ENCODE peak calls at places on chromosomes 16 and 17, in six cellular contexts. N, I, M, F, V and X are unnamed samples.

GRCh38 chr17:77769215-77769614 is 189.3 kb upstream of the TNRC6C start:
- DNase-seq in M (no peak), F (no peak), N (no peak), I (no peak), V (no peak), X (no peak)

GRCh38 chr17:67157732-67158639 is 87.0 kb downstream of the HELZ start:
- DNase-seq in N (no peak), V (no peak), F (peak; percentile 43), M (no peak), I (no peak), X (no peak)

GRCh38 chr17:31798205-31798724 is 60.8 kb downstream of the COPRS start:
- DNase-seq in I (no peak), F (no peak), V (no peak), N (no peak), M (no peak), X (no peak)

GRCh38 chr17:77131919-77132318 is 8.8 kb upstream of the SEC14L1 start:
- DNase-seq in F (no peak), M (no peak), I (no peak), V (no peak), N (peak; percentile 60), X (no peak)

GRCh38 chr17:40598928-40599627 is 33.8 kb upstream of the CCR7 start:
- DNase-seq in N (no peak), F (no peak), I (no peak), V (no peak), M (peak; percentile 76), X (peak; percentile 70)

GRCh38 chr17:82551779-82552457 is 32.4 kb downstream of the FOXK2 start:
- DNase-seq in V (peak; percentile 24), M (peak; percentile 78), I (peak; percentile 76), F (peak; percentile 53), N (peak; percentile 81), X (peak; percentile 91)

GRCh38 chr17:63032141-63032540 is 66.1 kb downstream of the TANC2 start:
- DNase-seq in M (no peak), V (no peak), F (no peak), I (no peak), N (no peak), X (no peak)

GRCh38 chr17:51672058-51672457 is 411.7 kb downstream of the UTP18 start:
- DNase-seq in N (no peak), M (no peak), F (no peak), V (no peak), I (no peak), X (no peak)

GRCh38 chr16:48013476-48013875 is 142.3 kb downstream of the ABCC12 start:
- DNase-seq in N (no peak), F (no peak), V (no peak), M (no peak), I (no peak), X (no peak)

GRCh38 chr17:72421128-72422092 is 300.6 kb downstream of the SOX9 start:
- DNase-seq in M (no peak), N (peak; percentile 71), F (no peak), I (peak; percentile 76), V (no peak), X (no peak)

GRCh38 chr16:76532188-76532973 is 255.2 kb downstream of the CNTNAP4 start:
- DNase-seq in N (no peak), M (no peak), I (no peak), V (no peak), F (no peak), X (no peak)

GRCh38 chr16:68762996-68763756 is 26.1 kb downstream of the CDH1 start:
- DNase-seq in M (no peak), V (no peak), F (peak; percentile 87), I (no peak), N (no peak), X (no peak)

GRCh38 chr16:20744922-20745440 is 3.4 kb upstream of the THUMPD1 start:
- DNase-seq in M (no peak), N (no peak), V (no peak), I (no peak), F (no peak), X (no peak)

GRCh38 chr17:77352996-77353395 is 212.2 kb downstream of the SEC14L1 start:
- DNase-seq in F (no peak), N (peak; percentile 4), V (no peak), I (no peak), M (no peak), X (no peak)

GRCh38 chr16:47561286-47561685 is 100.2 kb downstream of the PHKB start:
- DNase-seq in V (no peak), N (no peak), M (no peak), I (no peak), F (no peak), X (no peak)

GRCh38 chr17:70070297-70071027 is 4.6 kb upstream of the KCNJ16 start:
- DNase-seq in F (no peak), M (no peak), V (no peak), N (no peak), I (no peak), X (no peak)

GRCh38 chr17:34307110-34307509 is 12.1 kb upstream of the CCL8 start:
- DNase-seq in N (no peak), M (no peak), F (no peak), I (no peak), V (no peak), X (no peak)

GRCh38 chr17:40283662-40284061 is 4.0 kb upstream of the CDC6 start:
- DNase-seq in F (no peak), M (no peak), N (no peak), I (no peak), V (no peak), X (no peak)

GRCh38 chr17:29568331-29569244 is at the start of gene TP53I13:
- DNase-seq in F (peak; percentile 87), M (peak; percentile 81), N (peak; percentile 91), I (peak; percentile 94), V (no peak), X (peak; percentile 91)

GRCh38 chr17:16989230-16989952 is 17.5 kb upstream of the TNFRSF13B start:
- DNase-seq in F (no peak), M (peak; percentile 6), V (no peak), N (no peak), I (no peak), X (no peak)

GRCh38 chr16:9489823-9490467 is 398.5 kb downstream of the HAPSTR1 start:
- DNase-seq in V (no peak), M (no peak), F (peak; percentile 15), I (no peak), N (no peak), X (no peak)

GRCh38 chr16:68128577-68129305 is 43.6 kb downstream of the NFATC3 start:
- DNase-seq in M (no peak), V (no peak), N (no peak), F (peak; percentile 18), I (no peak), X (no peak)

GRCh38 chr17:82696259-82696658 is 2.2 kb downstream of the RAB40B start:
- DNase-seq in M (no peak), I (no peak), V (no peak), F (no peak), N (no peak), X (no peak)

GRCh38 chr17:19645608-19646250 is 2.8 kb upstream of the ALDH3A2 start:
- DNase-seq in I (peak; percentile 21), V (no peak), N (no peak), M (peak; percentile 22), F (peak; percentile 81), X (no peak)

GRCh38 chr16:17314148-17314547 is 156.6 kb downstream of the XYLT1 start:
- DNase-seq in N (no peak), F (no peak), I (no peak), V (no peak), M (no peak), X (no peak)

GRCh38 chr16:70453891-70454220 is 539 bp upstream of the FCSK start:
- DNase-seq in F (peak; percentile 82), M (no peak), V (no peak), I (no peak), N (no peak), X (no peak)

GRCh38 chr16:81470796-81471636 is 26.4 kb downstream of the CMIP start:
- DNase-seq in V (no peak), I (no peak), F (no peak), M (no peak), N (no peak), X (no peak)

GRCh38 chr16:81472391-81472790 is 27.8 kb downstream of the CMIP start:
- DNase-seq in V (no peak), I (no peak), M (no peak), N (no peak), F (no peak), X (no peak)

GRCh38 chr16:81473066-81473488 is 28.5 kb downstream of the CMIP start:
- DNase-seq in M (no peak), N (no peak), V (no peak), F (peak; percentile 22), I (no peak), X (no peak)

GRCh38 chr16:81473561-81473960 is 29.0 kb downstream of the CMIP start:
- DNase-seq in I (no peak), N (no peak), M (no peak), V (no peak), F (no peak), X (no peak)

DNA sequence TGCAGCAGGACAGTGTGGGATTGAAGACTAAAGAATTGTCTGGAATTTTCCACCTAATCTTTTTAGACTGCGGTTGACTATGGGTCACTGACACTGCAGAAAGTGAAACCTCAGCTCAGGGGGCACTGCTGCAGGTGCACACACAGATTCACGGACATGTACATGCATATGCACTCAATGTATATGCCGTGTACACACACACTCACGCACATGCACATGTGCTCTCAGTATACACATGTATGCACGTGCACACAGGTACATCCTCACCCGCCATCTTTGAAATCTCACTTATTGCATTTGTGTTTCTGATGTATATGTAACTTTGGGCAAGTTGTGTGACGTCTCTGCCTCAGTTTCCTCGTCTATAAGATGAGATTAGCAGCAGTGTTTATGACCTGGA is 27.3 kb downstream of the CMIP start:
- DNase-seq in M (no peak), I (no peak), N (no peak), V (no peak), F (no peak), X (no peak)
- H3K4me1 ChIP-seq in M (peaks cover 44% of the 10 kb centered on the region), I (peaks cover 16% of the 10 kb centered on the region), N (peaks cover 32% of the 10 kb centered on the region), V (peaks cover 4% of the 10 kb centered on the region), F (no peaks in the 10 kb centered on the region), X (peaks cover 7% of the 10 kb centered on the region)

GRCh38 chr17:74854792-74855191 is 4.9 kb downstream of the GRIN2C start:
- DNase-seq in I (no peak), V (no peak), F (no peak), M (no peak), N (no peak), X (no peak)
- H3K27me3 ChIP-seq in I (peaks cover 4% of the 10 kb centered on the region), V (no peaks in the 10 kb centered on the region), F (peaks cover 97% of the 10 kb centered on the region), M (peaks cover 5% of the 10 kb centered on the region), N (peaks cover 13% of the 10 kb centered on the region), X (peaks cover 21% of the 10 kb centered on the region)

DNA sequence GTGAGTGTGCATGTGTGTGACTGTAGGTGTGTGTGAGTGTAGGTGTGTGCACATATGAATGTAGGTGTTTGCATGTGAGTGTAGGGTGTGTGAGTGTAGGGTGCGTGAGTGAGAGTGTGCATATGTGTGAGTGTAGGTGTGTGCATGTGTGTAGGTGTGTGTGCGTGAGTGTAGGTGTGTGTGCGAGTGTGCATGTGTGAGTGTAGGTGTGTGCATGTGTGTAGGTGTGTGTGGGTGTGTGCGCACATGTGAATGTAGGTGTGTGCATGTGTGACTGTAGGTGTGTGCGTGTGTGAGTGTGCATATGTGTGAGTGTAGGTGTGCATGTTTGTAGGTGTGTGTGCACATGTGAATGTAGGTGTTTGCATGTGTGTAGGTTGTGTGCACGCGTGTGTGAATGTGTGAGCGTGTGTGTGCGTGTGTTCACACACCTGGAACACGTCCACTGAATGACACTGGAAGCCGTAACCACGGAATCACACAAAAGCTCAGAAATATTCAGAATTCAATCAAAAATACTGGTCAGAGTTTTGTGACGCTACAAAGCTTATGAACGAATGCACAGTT is 30.6 kb downstream of the MRM3 start:
- DNase-seq in V (no peak), N (no peak), I (no peak), M (no peak), F (no peak), X (no peak)
- H3K4me1 ChIP-seq in V (no peaks in the 10 kb centered on the region), N (no peaks in the 10 kb centered on the region), I (no peaks in the 10 kb centered on the region), M (no peaks in the 10 kb centered on the region), F (no peaks in the 10 kb centered on the region), X (no peaks in the 10 kb centered on the region)

GRCh38 chr16:1211451-1212268 is 13.4 kb downstream of the TPSG1 start:
- DNase-seq in I (no peak), V (no peak), N (no peak), F (no peak), M (no peak), X (no peak)
- H3K27me3 ChIP-seq in I (no peaks in the 10 kb centered on the region), V (no peaks in the 10 kb centered on the region), N (no peaks in the 10 kb centered on the region), F (no peaks in the 10 kb centered on the region), M (no peaks in the 10 kb centered on the region), X (no peaks in the 10 kb centered on the region)